ENCODE peak calls at places on chromosomes 11 and 22, in ten cellular contexts. S is thoracic aorta; J is activated naive CD8-positive, alpha-beta T cell treated with anti-CD3 and anti-CD28 coated beads, Interleukin-2, amount 10 ng/mL, durations not matched to agents 7 days and 5 days; T is effector memory CD8-positive, alpha-beta T cell; F is CD8-positive, alpha-beta T cell; N is HFFc6; E is activated naive CD4-positive, alpha-beta T cell; Y is GM12865; O is RCC 7860; D is KG1. V is an unnamed sample.

GRCh38 chr11:130762342-130763037 is 153.8 kb downstream of the SNX19 start:
- DNase-seq in S (no peak), J (no peak), T (no peak), F (no peak), N (no peak), E (no peak), Y (no peak), O (no peak), D (no peak), V (no peak)

GRCh38 chr11:66581261-66581660 is 11.6 kb downstream of the CCDC87 start:
- DNase-seq in S (no peak), J (no peak), T (no peak), F (no peak), N (no peak), E (no peak), Y (no peak), O (no peak), D (no peak), V (peak; percentile 37)

GRCh38 chr22:30234786-30235470 is 11.6 kb downstream of the LIF start:
- DNase-seq in S (no peak), J (no peak), T (no peak), F (no peak), N (peak; percentile 23), E (no peak), Y (no peak), O (peak; percentile 78), D (no peak), V (no peak)

GRCh38 chr11:33920838-33921613 is 29.1 kb upstream of the LMO2 start:
- DNase-seq in S (no peak), J (no peak), T (no peak), F (no peak), N (no peak), E (no peak), Y (peak; percentile 74), O (no peak), D (no peak), V (no peak)

GRCh38 chr11:129323896-129324522 is 51.6 kb upstream of the BARX2 start:
- DNase-seq in S (no peak), J (no peak), T (no peak), F (no peak), N (no peak), E (no peak), Y (no peak), O (no peak), D (no peak), V (peak; percentile 65)

GRCh38 chr11:118343248-118343647 is 743 bp upstream of the CD3D start:
- DNase-seq in S (no peak), J (peak; percentile 48), T (no peak), F (no peak), N (no peak), E (no peak), Y (peak; percentile 38), O (no peak), D (no peak), V (no peak)

GRCh38 chr11:62555464-62556092 is 9.0 kb upstream of the AHNAK start:
- DNase-seq in S (no peak), J (peak; percentile 58), T (peak; percentile 74), F (peak; percentile 70), N (no peak), E (no peak), Y (peak; percentile 93), O (no peak), D (peak; percentile 83), V (peak; percentile 78)

GRCh38 chr11:111443032-111443431 is 64.0 kb upstream of the POU2AF1 start:
- DNase-seq in S (no peak), J (no peak), T (no peak), F (no peak), N (no peak), E (no peak), Y (no peak), O (no peak), D (no peak), V (no peak)

GRCh38 chr11:67606150-67606476 is 623 bp upstream of the NDUFV1 start:
- DNase-seq in S (no peak), J (no peak), T (no peak), F (no peak), N (no peak), E (no peak), Y (no peak), O (no peak), D (no peak), V (peak; percentile 64)

GRCh38 chr11:29029452-29029851 is 921.3 kb downstream of the METTL15 start:
- DNase-seq in S (no peak), J (no peak), T (no peak), F (no peak), N (no peak), E (no peak), Y (no peak), O (no peak), D (no peak), V (no peak)

GRCh38 chr11:17596310-17596669 is 49.2 kb downstream of the OTOG start:
- DNase-seq in S (no peak), J (no peak), T (no peak), F (peak; percentile 46), N (no peak), E (no peak), Y (no peak), O (no peak), D (no peak), V (peak; percentile 28)

GRCh38 chr11:126480015-126480409 is 124.5 kb downstream of the ST3GAL4 start:
- DNase-seq in S (no peak), J (no peak), T (no peak), F (no peak), N (no peak), E (no peak), Y (no peak), O (no peak), D (no peak), V (no peak)

GRCh38 chr22:49712195-49712791 is 115.4 kb downstream of the BRD1 start:
- DNase-seq in S (no peak), J (peak; percentile 61), T (no peak), F (no peak), N (no peak), E (no peak), Y (no peak), O (no peak), D (no peak), V (peak; percentile 30)

GRCh38 chr11:72238040-72238450 is 5.9 kb downstream of the PHOX2A start:
- DNase-seq in S (no peak), J (peak; percentile 59), T (peak; percentile 32), F (no peak), N (peak; percentile 60), E (no peak), Y (peak; percentile 78), O (peak; percentile 29), D (peak; percentile 57), V (peak; percentile 87)

GRCh38 chr11:14552089-14552488 is 31.9 kb upstream of the PSMA1 start:
- DNase-seq in S (no peak), J (no peak), T (no peak), F (no peak), N (no peak), E (no peak), Y (no peak), O (no peak), D (no peak), V (no peak)

GRCh38 chr22:41620646-41621098 is at the start of gene DESI1:
- DNase-seq in S (no peak), J (no peak), T (no peak), F (no peak), N (no peak), E (no peak), Y (no peak), O (no peak), D (peak; percentile 66), V (no peak)

GRCh38 chr11:1695548-1696108 is 1.4 kb upstream of the KRTAP5-6 start:
- DNase-seq in S (no peak), J (no peak), T (no peak), F (no peak), N (no peak), E (no peak), Y (no peak), O (no peak), D (no peak), V (no peak)

GRCh38 chr11:6606471-6607189 is 3.1 kb downstream of the ILK start:
- DNase-seq in S (peak; percentile 90), J (peak; percentile 79), T (peak; percentile 42), F (peak; percentile 63), N (peak; percentile 87), E (no peak), Y (peak; percentile 89), O (peak; percentile 90), D (no peak), V (peak; percentile 92)

GRCh38 chr11:111400595-111400994 is 21.5 kb upstream of the POU2AF1 start:
- DNase-seq in S (no peak), J (no peak), T (no peak), F (no peak), N (no peak), E (no peak), Y (peak; percentile 71), O (no peak), D (no peak), V (no peak)

GRCh38 chr22:44068422-44069191 is 44.5 kb downstream of the PARVB start:
- DNase-seq in S (no peak), J (no peak), T (no peak), F (no peak), N (no peak), E (no peak), Y (peak; percentile 85), O (no peak), D (peak; percentile 34), V (peak; percentile 58)

GRCh38 chr22:42939941-42940653 is 74.9 kb downstream of the PACSIN2 start:
- DNase-seq in S (no peak), J (no peak), T (no peak), F (no peak), N (peak; percentile 75), E (no peak), Y (no peak), O (peak; percentile 81), D (no peak), V (no peak)

GRCh38 chr11:114162719-114163123 is 103.2 kb downstream of the ZBTB16 start:
- DNase-seq in S (peak; percentile 84), J (no peak), T (no peak), F (no peak), N (peak; percentile 97), E (no peak), Y (no peak), O (peak; percentile 57), D (no peak), V (no peak)

GRCh38 chr11:117426297-117426685 is 98.6 kb downstream of the CEP164 start:
- DNase-seq in S (no peak), J (peak; percentile 81), T (peak; percentile 61), F (peak; percentile 83), N (peak; percentile 16), E (peak; percentile 63), Y (peak; percentile 64), O (peak; percentile 12), D (peak; percentile 15), V (peak; percentile 67)

GRCh38 chr11:117289795-117290194 is 1.4 kb upstream of the BACE1-AS start:
- DNase-seq in S (no peak), J (no peak), T (no peak), F (no peak), N (no peak), E (no peak), Y (no peak), O (no peak), D (no peak), V (no peak)

GRCh38 chr22:45754822-45755221 is 83.2 kb downstream of the ATXN10 start:
- DNase-seq in S (no peak), J (no peak), T (no peak), F (no peak), N (no peak), E (no peak), Y (no peak), O (no peak), D (no peak), V (no peak)

GRCh38 chr11:71330996-71331395 is 78.6 kb upstream of the SHANK2 start:
- DNase-seq in S (no peak), J (no peak), T (no peak), F (no peak), N (no peak), E (no peak), Y (no peak), O (no peak), D (no peak), V (no peak)

GRCh38 chr22:46929046-46929688 is 166.7 kb downstream of the TBC1D22A start:
- DNase-seq in S (no peak), J (no peak), T (no peak), F (no peak), N (no peak), E (no peak), Y (no peak), O (no peak), D (no peak), V (no peak)

GRCh38 chr11:18720811-18721575 is 5.0 kb downstream of the IGSF22 start:
- DNase-seq in S (peak; percentile 56), J (peak; percentile 80), T (peak; percentile 84), F (peak; percentile 84), N (peak; percentile 31), E (peak; percentile 49), Y (peak; percentile 33), O (no peak), D (no peak), V (peak; percentile 86)

V was measured in left lung.